ENCODE peak calls at places on chromosomes 11 and 22, in six cellular contexts. One of them, this sample, is unnamed.
A peak's percentile ranks its signal among the peaks of the same experiment; 100 is the strongest.

GRCh38 chr11:36499325-36499724 is 10.7 kb downstream of the TRAF6 start:
- DNase-seq in GM12878: no peak
- DNase-seq in H1: no peak
- DNase-seq in GM12891: no peak
- DNase-seq in K562: no peak
- DNase-seq in HepG2: no peak
- DNase-seq in this sample: no peak

GRCh38 chr11:72005347-72006260 is 6.9 kb downstream of the IL18BP start:
- DNase-seq in GM12878: no peak
- DNase-seq in H1: no peak
- DNase-seq in GM12891: no peak
- DNase-seq in K562: no peak
- DNase-seq in HepG2: no peak
- DNase-seq in this sample: no peak

GRCh38 chr11:3738723-3739122 is 58.6 kb downstream of the NUP98 start:
- DNase-seq in GM12878: no peak
- DNase-seq in H1: no peak
- DNase-seq in GM12891: no peak
- DNase-seq in K562: no peak
- DNase-seq in HepG2: no peak
- DNase-seq in this sample: no peak

GRCh38 chr22:37621352-37621860 is 12.8 kb downstream of the GGA1 start:
- DNase-seq in GM12878: no peak
- DNase-seq in H1: no peak
- DNase-seq in GM12891: no peak
- DNase-seq in K562: no peak
- DNase-seq in HepG2: no peak
- DNase-seq in this sample: no peak

GRCh38 chr11:19963697-19964340 is 196.5 kb downstream of the DBX1 start:
- DNase-seq in GM12878: no peak
- DNase-seq in H1: no peak
- DNase-seq in GM12891: no peak
- DNase-seq in K562: no peak
- DNase-seq in HepG2: no peak
- DNase-seq in this sample: no peak

GRCh38 chr11:14012836-14013235 is 50.3 kb downstream of the SPON1 start:
- DNase-seq in GM12878: no peak
- DNase-seq in H1: no peak
- DNase-seq in GM12891: no peak
- DNase-seq in K562: no peak
- DNase-seq in HepG2: no peak
- DNase-seq in this sample: no peak

GRCh38 chr22:46064236-46064965 is 85.9 kb upstream of the PPARA start:
- DNase-seq in GM12878: no peak
- DNase-seq in H1: no peak
- DNase-seq in GM12891: no peak
- DNase-seq in K562: no peak
- DNase-seq in HepG2: no peak
- DNase-seq in this sample: no peak

GRCh38 chr11:62791501-62792192 is at the start of gene TMEM223:
- DNase-seq in GM12878: no peak
- DNase-seq in H1: peak; percentile 92
- DNase-seq in GM12891: peak; percentile 86
- DNase-seq in K562: peak; percentile 92
- DNase-seq in HepG2: peak; percentile 68
- DNase-seq in this sample: peak; percentile 90

GRCh38 chr11:35796542-35796941 is 134.0 kb downstream of the TRIM44 start:
- DNase-seq in GM12878: no peak
- DNase-seq in H1: no peak
- DNase-seq in GM12891: no peak
- DNase-seq in K562: no peak
- DNase-seq in HepG2: no peak
- DNase-seq in this sample: no peak

GRCh38 chr22:37566329-37566837 is 6.1 kb downstream of the CDC42EP1 start:
- DNase-seq in GM12878: no peak
- DNase-seq in H1: no peak
- DNase-seq in GM12891: no peak
- DNase-seq in K562: no peak
- DNase-seq in HepG2: no peak
- DNase-seq in this sample: no peak

GRCh38 chr11:96393753-96394348 is 4.0 kb downstream of the JRKL start:
- DNase-seq in GM12878: peak; percentile 27
- DNase-seq in H1: no peak
- DNase-seq in GM12891: no peak
- DNase-seq in K562: peak; percentile 36
- DNase-seq in HepG2: peak; percentile 44
- DNase-seq in this sample: no peak

GRCh38 chr22:32809786-32810185 is 8.3 kb downstream of the TIMP3 start:
- DNase-seq in GM12878: no peak
- DNase-seq in H1: no peak
- DNase-seq in GM12891: no peak
- DNase-seq in K562: no peak
- DNase-seq in HepG2: no peak
- DNase-seq in this sample: no peak

GRCh38 chr11:27018902-27019544 is 21.6 kb upstream of the BBOX1 start:
- DNase-seq in GM12878: no peak
- DNase-seq in H1: no peak
- DNase-seq in GM12891: no peak
- DNase-seq in K562: no peak
- DNase-seq in HepG2: no peak
- DNase-seq in this sample: no peak

GRCh38 chr22:17974703-17975372 is 49.5 kb downstream of the MICAL3 start:
- DNase-seq in GM12878: peak; percentile 62
- DNase-seq in H1: no peak
- DNase-seq in GM12891: no peak
- DNase-seq in K562: no peak
- DNase-seq in HepG2: no peak
- DNase-seq in this sample: no peak

GRCh38 chr11:130813638-130814037 is 102.6 kb downstream of the SNX19 start:
- DNase-seq in GM12878: no peak
- DNase-seq in H1: no peak
- DNase-seq in GM12891: no peak
- DNase-seq in K562: no peak
- DNase-seq in HepG2: no peak
- DNase-seq in this sample: no peak

GRCh38 chr11:439315-440064 is 2.3 kb downstream of the ANO9 start:
- DNase-seq in GM12878: no peak
- DNase-seq in H1: no peak
- DNase-seq in GM12891: no peak
- DNase-seq in K562: no peak
- DNase-seq in HepG2: no peak
- DNase-seq in this sample: no peak

GRCh38 chr11:70786021-70786665 is 387.8 kb downstream of the CTTN start:
- DNase-seq in GM12878: no peak
- DNase-seq in H1: no peak
- DNase-seq in GM12891: no peak
- DNase-seq in K562: no peak
- DNase-seq in HepG2: no peak
- DNase-seq in this sample: no peak

GRCh38 chr22:20750461-20751184 is 23.3 kb upstream of the SERPIND1 start:
- DNase-seq in GM12878: peak; percentile 59
- DNase-seq in H1: no peak
- DNase-seq in GM12891: peak; percentile 47
- DNase-seq in K562: peak; percentile 77
- DNase-seq in HepG2: no peak
- DNase-seq in this sample: peak; percentile 55

GRCh38 chr22:38840129-38840528 is 3.7 kb downstream of the NPTXR start:
- DNase-seq in GM12878: no peak
- DNase-seq in H1: no peak
- DNase-seq in GM12891: no peak
- DNase-seq in K562: no peak
- DNase-seq in HepG2: no peak
- DNase-seq in this sample: no peak

GRCh38 chr11:5297671-5298070 is 4.1 kb downstream of the OR51B4 start:
- DNase-seq in GM12878: no peak
- DNase-seq in H1: no peak
- DNase-seq in GM12891: no peak
- DNase-seq in K562: no peak
- DNase-seq in HepG2: no peak
- DNase-seq in this sample: no peak

GRCh38 chr11:79352304-79352703 is 88.5 kb downstream of the TENM4 start:
- DNase-seq in GM12878: no peak
- DNase-seq in H1: no peak
- DNase-seq in GM12891: no peak
- DNase-seq in K562: no peak
- DNase-seq in HepG2: no peak
- DNase-seq in this sample: no peak

GRCh38 chr11:46977038-46977818 is 40.7 kb downstream of the CSTPP1 start:
- DNase-seq in GM12878: no peak
- DNase-seq in H1: no peak
- DNase-seq in GM12891: no peak
- DNase-seq in K562: no peak
- DNase-seq in HepG2: peak; percentile 81
- DNase-seq in this sample: no peak

GRCh38 chr11:117945047-117945820 is 16.0 kb upstream of the TMPRSS13 start:
- DNase-seq in GM12878: no peak
- DNase-seq in H1: peak; percentile 7
- DNase-seq in GM12891: no peak
- DNase-seq in K562: no peak
- DNase-seq in HepG2: no peak
- DNase-seq in this sample: no peak

GRCh38 chr22:29625090-29625825 is 21.8 kb downstream of the NF2 start:
- DNase-seq in GM12878: no peak
- DNase-seq in H1: no peak
- DNase-seq in GM12891: no peak
- DNase-seq in K562: peak; percentile 33
- DNase-seq in HepG2: peak; percentile 62
- DNase-seq in this sample: peak; percentile 22

GRCh38 chr22:46036558-46037408 is 59.8 kb upstream of the WNT7B start:
- DNase-seq in GM12878: no peak
- DNase-seq in H1: no peak
- DNase-seq in GM12891: no peak
- DNase-seq in K562: peak; percentile 17
- DNase-seq in HepG2: peak; percentile 65
- DNase-seq in this sample: no peak

GRCh38 chr11:67505605-67506396 is 638 bp upstream of the PITPNM1 start:
- DNase-seq in GM12878: peak; percentile 72
- DNase-seq in H1: peak; percentile 91
- DNase-seq in GM12891: peak; percentile 86
- DNase-seq in K562: peak; percentile 78
- DNase-seq in HepG2: peak; percentile 80
- DNase-seq in this sample: peak; percentile 82

GRCh38 chr11:67502328-67502979 is 2.7 kb downstream of the PITPNM1 start:
- DNase-seq in GM12878: no peak
- DNase-seq in H1: no peak
- DNase-seq in GM12891: no peak
- DNase-seq in K562: no peak
- DNase-seq in HepG2: no peak
- DNase-seq in this sample: no peak

GRCh38 chr11:67504950-67505561 is at the start of gene PITPNM1:
- DNase-seq in GM12878: no peak
- DNase-seq in H1: peak; percentile 88
- DNase-seq in GM12891: peak; percentile 83
- DNase-seq in K562: peak; percentile 87
- DNase-seq in HepG2: peak; percentile 29
- DNase-seq in this sample: peak; percentile 90

GRCh38 chr11:67503119-67504022 is 1.8 kb downstream of the PITPNM1 start:
- DNase-seq in GM12878: no peak
- DNase-seq in H1: no peak
- DNase-seq in GM12891: no peak
- DNase-seq in K562: no peak
- DNase-seq in HepG2: no peak
- DNase-seq in this sample: no peak

GRCh38 chr11:67504023-67504949 is 877 bp downstream of the PITPNM1 start:
- DNase-seq in GM12878: no peak
- DNase-seq in H1: peak; percentile 71
- DNase-seq in GM12891: no peak
- DNase-seq in K562: peak; percentile 75
- DNase-seq in HepG2: no peak
- DNase-seq in this sample: no peak
- TF ChIP-seq POLR2A in GM12878: no peak
- TF ChIP-seq POLR2A in H1: no peak
- TF ChIP-seq POLR2A in GM12891: no peak
- TF ChIP-seq POLR2A in K562: no peak
- TF ChIP-seq POLR2A in HepG2: no peak
- TF ChIP-seq POLR2A in this sample: no peak

GRCh38 chr11:1568451-1568911 is 3.6 kb downstream of the DUSP8 start:
- DNase-seq in GM12878: no peak
- DNase-seq in H1: peak; percentile 82
- DNase-seq in GM12891: peak; percentile 6
- DNase-seq in K562: no peak
- DNase-seq in HepG2: no peak
- DNase-seq in this sample: no peak
- TF ChIP-seq POLR2AphosphoS5 in GM12878: no peak
- TF ChIP-seq POLR2AphosphoS5 in H1: no peak
- TF ChIP-seq POLR2AphosphoS5 in GM12891: no peak
- TF ChIP-seq POLR2AphosphoS5 in K562: no peak
- TF ChIP-seq POLR2AphosphoS5 in HepG2: no peak
- TF ChIP-seq POLR2AphosphoS5 in this sample: no peak

DNA sequence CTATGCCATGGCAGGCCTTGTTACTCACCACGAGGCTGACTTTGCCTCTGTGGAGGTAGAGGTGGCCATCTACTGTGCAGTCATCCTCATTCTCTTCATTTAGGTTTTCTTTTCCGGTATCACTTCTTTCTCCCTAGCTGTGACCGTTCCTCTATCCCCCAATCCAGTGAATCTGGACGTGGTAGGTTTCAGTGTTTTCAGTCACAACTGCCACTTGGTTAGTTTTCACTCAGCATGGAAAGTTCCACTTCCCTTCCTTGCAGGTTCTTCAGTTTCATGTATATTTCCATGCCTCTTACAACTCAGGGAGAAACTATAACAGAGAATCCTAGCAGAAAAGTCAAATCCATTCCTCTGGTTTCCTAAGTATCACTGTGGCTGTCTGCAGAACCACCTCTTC is 1.9 kb downstream of the HPS4 start:
- DNase-seq in GM12878: no peak
- DNase-seq in H1: no peak
- DNase-seq in GM12891: no peak
- DNase-seq in K562: no peak
- DNase-seq in HepG2: no peak
- DNase-seq in this sample: no peak
- TF ChIP-seq TAF1 in GM12878: no peak
- TF ChIP-seq TAF1 in H1: no peak
- TF ChIP-seq TAF1 in GM12891: no peak
- TF ChIP-seq TAF1 in K562: no peak
- TF ChIP-seq TAF1 in HepG2: no peak
- TF ChIP-seq TAF1 in this sample: no peak

DNA sequence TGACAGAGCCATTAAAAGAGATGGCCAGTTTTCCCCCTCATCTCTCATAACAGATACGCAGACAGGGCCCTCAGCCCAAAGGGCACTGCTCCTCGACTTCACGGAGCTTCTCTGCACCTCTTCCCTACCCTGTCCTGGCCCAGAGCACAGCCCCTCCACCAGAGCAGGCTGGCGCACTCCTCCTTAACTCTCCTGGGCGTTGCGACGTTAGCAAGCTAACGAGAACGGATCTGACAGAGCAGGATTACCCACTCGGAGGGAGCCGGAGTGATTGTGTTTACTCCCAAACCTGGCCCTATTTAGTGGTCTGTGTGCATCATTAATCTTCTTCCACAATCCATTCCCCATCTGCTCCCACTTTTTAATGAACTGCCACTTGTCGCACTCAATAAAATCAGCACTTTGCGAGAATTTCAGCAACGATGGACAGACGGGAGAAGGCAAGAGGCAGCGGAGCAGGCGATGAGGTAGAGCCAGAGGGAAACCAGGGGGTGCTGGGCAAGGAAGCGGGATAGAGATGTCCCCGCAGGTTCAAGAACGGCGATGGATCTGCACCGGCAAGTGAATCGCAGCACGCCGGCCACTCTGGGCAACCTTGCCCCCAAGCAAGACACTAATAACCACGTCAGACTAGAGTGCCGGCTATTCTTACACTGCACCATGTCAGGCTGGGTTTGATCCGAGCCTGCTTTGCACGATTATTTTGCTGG is 159.4 kb downstream of the BUD13 start:
- DNase-seq in GM12878: no peak
- DNase-seq in H1: no peak
- DNase-seq in GM12891: no peak
- DNase-seq in K562: no peak
- DNase-seq in HepG2: no peak
- DNase-seq in this sample: no peak
- TF ChIP-seq POLR2A in GM12878: no peak
- TF ChIP-seq POLR2A in H1: no peak
- TF ChIP-seq POLR2A in GM12891: no peak
- TF ChIP-seq POLR2A in K562: no peak
- TF ChIP-seq POLR2A in HepG2: no peak
- TF ChIP-seq POLR2A in this sample: no peak

This sample was measured in GM12892.